ENCODE peak calls at places on chromosomes 1 and 21, in six cellular contexts. T is HFFc6; H is COR-L47; Y is stimulated activated CD4-positive, alpha-beta T cell treated with anti-CD3 and anti-CD28 coated beads, TNF-alpha, amount 100 ng/mL, for 24 hours; C is KBM-7; D is OCI-LY7. K is an unnamed sample.

GRCh38 chr1:231107186-231107585 is 54.7 kb upstream of the TRIM67 start:
- DNase-seq in T (no peak), H (no peak), Y (no peak), C (no peak), D (no peak), K (no peak)

GRCh38 chr1:56788588-56788987 is 30.6 kb downstream of the FYB2 start:
- DNase-seq in T (no peak), H (peak), Y (no peak), C (no peak), D (no peak), K (peak)

GRCh38 chr21:39346671-39347327 is 2.1 kb downstream of the HMGN1 start:
- DNase-seq in T (no peak), H (no peak), Y (no peak), C (no peak), D (no peak), K (no peak)

GRCh38 chr21:17461014-17461413 is 51.8 kb upstream of the CXADR start:
- DNase-seq in T (peak), H (no peak), Y (no peak), C (no peak), D (no peak), K (no peak)

GRCh38 chr1:20449736-20450311 is 36.2 kb downstream of the CAMK2N1 start:
- DNase-seq in T (peak), H (no peak), Y (no peak), C (no peak), D (no peak), K (no peak)

GRCh38 chr1:11886986-11887665 is 28.4 kb upstream of the NPPB start:
- DNase-seq in T (no peak), H (no peak), Y (no peak), C (no peak), D (no peak), K (peak)

GRCh38 chr1:176605151-176605550 is 142.2 kb downstream of the PAPPA2 start:
- DNase-seq in T (no peak), H (no peak), Y (no peak), C (no peak), D (no peak), K (no peak)

GRCh38 chr1:207672525-207673130 is 27.7 kb downstream of the CR1L start:
- DNase-seq in T (peak), H (peak), Y (no peak), C (peak), D (peak), K (no peak)

GRCh38 chr1:55724551-55725325 is 509.6 kb upstream of the USP24 start:
- DNase-seq in T (peak), H (no peak), Y (no peak), C (no peak), D (no peak), K (no peak)

GRCh38 chr1:109399326-109399957 is 1.7 kb upstream of the SORT1 start:
- DNase-seq in T (peak), H (peak), Y (no peak), C (peak), D (peak), K (no peak)

GRCh38 chr1:60564856-60565445 is 491.4 kb upstream of the C1orf87 start:
- DNase-seq in T (no peak), H (no peak), Y (no peak), C (no peak), D (no peak), K (no peak)

GRCh38 chr1:173205146-173206051 is 1.7 kb downstream of the TNFSF4 start:
- DNase-seq in T (no peak), H (no peak), Y (no peak), C (peak), D (no peak), K (no peak)

GRCh38 chr1:197909346-197909745 is 6.9 kb downstream of the C1orf53 start:
- DNase-seq in T (no peak), H (no peak), Y (no peak), C (no peak), D (no peak), K (no peak)

GRCh38 chr1:87331319-87332269 is 2.9 kb downstream of the LMO4 start:
- DNase-seq in T (peak), H (peak), Y (no peak), C (peak), D (no peak), K (peak)

GRCh38 chr1:107277022-107277421 is 136.2 kb downstream of the NTNG1 start:
- DNase-seq in T (no peak), H (peak), Y (no peak), C (peak), D (peak), K (no peak)

GRCh38 chr1:12132078-12132477 is 34.7 kb upstream of the TNFRSF1B start:
- DNase-seq in T (peak), H (no peak), Y (no peak), C (no peak), D (no peak), K (no peak)

GRCh38 chr1:27741124-27741523 is 15.4 kb downstream of the FAM76A start:
- DNase-seq in T (no peak), H (no peak), Y (no peak), C (no peak), D (no peak), K (no peak)

GRCh38 chr1:197320991-197321531 is 53.0 kb downstream of the CRB1 start:
- DNase-seq in T (peak), H (no peak), Y (no peak), C (no peak), D (no peak), K (no peak)

GRCh38 chr1:172425339-172425738 is 4.9 kb downstream of the C1orf105 start:
- DNase-seq in T (no peak), H (no peak), Y (no peak), C (no peak), D (no peak), K (no peak)

GRCh38 chr1:58249729-58250586 is 296.6 kb downstream of the OMA1 start:
- DNase-seq in T (peak), H (peak), Y (no peak), C (no peak), D (no peak), K (peak)

GRCh38 chr21:17989780-17990179 is 170.6 kb upstream of the C21orf91 start:
- DNase-seq in T (no peak), H (no peak), Y (no peak), C (no peak), D (no peak), K (no peak)

GRCh38 chr21:36104306-36105300 is 30.3 kb upstream of the CBR3 start:
- DNase-seq in T (no peak), H (no peak), Y (no peak), C (peak), D (no peak), K (peak)

GRCh38 chr1:65510961-65511360 is 90.5 kb downstream of the LEPR start:
- DNase-seq in T (no peak), H (no peak), Y (no peak), C (no peak), D (no peak), K (no peak)

GRCh38 chr1:96660503-96660902 is 61.1 kb upstream of the PTBP2 start:
- DNase-seq in T (peak), H (no peak), Y (no peak), C (no peak), D (no peak), K (no peak)

GRCh38 chr1:17520041-17520440 is 19.5 kb upstream of the ARHGEF10L start:
- DNase-seq in T (no peak), H (no peak), Y (no peak), C (no peak), D (no peak), K (no peak)

GRCh38 chr1:45478129-45478802 is 12.7 kb downstream of the TESK2 start:
- DNase-seq in T (no peak), H (no peak), Y (no peak), C (no peak), D (no peak), K (no peak)

GRCh38 chr1:71857862-71858261 is 424.5 kb downstream of the NEGR1 start:
- DNase-seq in T (no peak), H (no peak), Y (no peak), C (no peak), D (no peak), K (no peak)

GRCh38 chr1:221335161-221336101 is 406.5 kb downstream of the DUSP10 start:
- DNase-seq in T (peak), H (no peak), Y (no peak), C (peak), D (no peak), K (peak)

GRCh38 chr1:201108614-201109013 is 3.6 kb downstream of the CACNA1S start:
- DNase-seq in T (no peak), H (peak), Y (no peak), C (no peak), D (no peak), K (no peak)

GRCh38 chr1:151908228-151908691 is 1.1 kb downstream of the THEM4 start:
- DNase-seq in T (peak), H (no peak), Y (no peak), C (peak), D (peak), K (no peak)

GRCh38 chr1:202709276-202710041 is 795 bp downstream of the SYT2 start:
- DNase-seq in T (no peak), H (no peak), Y (no peak), C (no peak), D (no peak), K (no peak)

GRCh38 chr1:114428083-114428754 is 82.8 kb downstream of the TRIM33 start:
- DNase-seq in T (peak), H (no peak), Y (no peak), C (peak), D (peak), K (no peak)

GRCh38 chr1:201486158-201486557 is 17.2 kb upstream of the PHLDA3 start:
- DNase-seq in T (no peak), H (no peak), Y (no peak), C (no peak), D (no peak), K (no peak)

GRCh38 chr1:38923607-38924006 is 18.0 kb downstream of the RHBDL2 start:
- DNase-seq in T (no peak), H (no peak), Y (no peak), C (no peak), D (no peak), K (no peak)

GRCh38 chr1:117633068-117633345 is 27.2 kb downstream of the TENT5C start:
- DNase-seq in T (no peak), H (no peak), Y (no peak), C (no peak), D (no peak), K (no peak)

GRCh38 chr1:201795066-201795465 is 33.9 kb upstream of the IPO9 start:
- DNase-seq in T (peak), H (peak), Y (no peak), C (peak), D (peak), K (no peak)

GRCh38 chr1:7954683-7955082 is 6.8 kb upstream of the PARK7 start:
- DNase-seq in T (no peak), H (no peak), Y (no peak), C (no peak), D (no peak), K (no peak)